ENCODE peak calls at places on chromosomes 4 and X, in seven cellular contexts. One of them, this sample, is unnamed.

GRCh38 chr4:89277412-89277811 is 30.2 kb downstream of the GPRIN3 start:
- DNase-seq in endothelial cell: no peak
- DNase-seq in right atrium auricular region: no peak
- DNase-seq in astrocyte of the spinal cord: no peak
- DNase-seq in cardiac fibroblast: no peak
- DNase-seq in AG09319: no peak
- DNase-seq in suprapubic skin: no peak
- DNase-seq in this sample: peak; percentile 32

GRCh38 chr4:176193898-176194297 is 1.5 kb downstream of the SPATA4 start:
- DNase-seq in endothelial cell: no peak
- DNase-seq in right atrium auricular region: no peak
- DNase-seq in astrocyte of the spinal cord: peak; percentile 67
- DNase-seq in cardiac fibroblast: no peak
- DNase-seq in AG09319: no peak
- DNase-seq in suprapubic skin: no peak
- DNase-seq in this sample: peak; percentile 89

GRCh38 chrX:13659057-13659456 is 6.1 kb downstream of the TCEANC start:
- DNase-seq in endothelial cell: no peak
- DNase-seq in right atrium auricular region: no peak
- DNase-seq in astrocyte of the spinal cord: peak; percentile 20
- DNase-seq in cardiac fibroblast: peak; percentile 59
- DNase-seq in AG09319: peak; percentile 8
- DNase-seq in suprapubic skin: no peak
- DNase-seq in this sample: peak; percentile 52

GRCh38 chr4:34709564-34709963 is 1534.8 kb downstream of the ARAP2 start:
- DNase-seq in endothelial cell: no peak
- DNase-seq in right atrium auricular region: no peak
- DNase-seq in astrocyte of the spinal cord: no peak
- DNase-seq in cardiac fibroblast: no peak
- DNase-seq in AG09319: no peak
- DNase-seq in suprapubic skin: no peak
- DNase-seq in this sample: no peak

GRCh38 chr4:148004228-148004813 is 272.4 kb downstream of the ARHGAP10 start:
- DNase-seq in endothelial cell: no peak
- DNase-seq in right atrium auricular region: no peak
- DNase-seq in astrocyte of the spinal cord: no peak
- DNase-seq in cardiac fibroblast: peak; percentile 31
- DNase-seq in AG09319: no peak
- DNase-seq in suprapubic skin: no peak
- DNase-seq in this sample: no peak

GRCh38 chr4:158496030-158496741 is 25.5 kb upstream of the RXFP1 start:
- DNase-seq in endothelial cell: peak; percentile 77
- DNase-seq in right atrium auricular region: no peak
- DNase-seq in astrocyte of the spinal cord: no peak
- DNase-seq in cardiac fibroblast: peak; percentile 12
- DNase-seq in AG09319: no peak
- DNase-seq in suprapubic skin: no peak
- DNase-seq in this sample: no peak

GRCh38 chr4:91688413-91688812 is 615.4 kb upstream of the GRID2 start:
- DNase-seq in endothelial cell: no peak
- DNase-seq in right atrium auricular region: no peak
- DNase-seq in astrocyte of the spinal cord: no peak
- DNase-seq in cardiac fibroblast: no peak
- DNase-seq in AG09319: no peak
- DNase-seq in suprapubic skin: no peak
- DNase-seq in this sample: no peak

GRCh38 chrX:56797966-56798711 is 69.1 kb downstream of the NBDY start:
- DNase-seq in endothelial cell: no peak
- DNase-seq in right atrium auricular region: peak; percentile 52
- DNase-seq in astrocyte of the spinal cord: no peak
- DNase-seq in cardiac fibroblast: peak; percentile 65
- DNase-seq in AG09319: no peak
- DNase-seq in suprapubic skin: peak; percentile 48
- DNase-seq in this sample: no peak

GRCh38 chr4:917466-917865 is 14.7 kb downstream of the GAK start:
- DNase-seq in endothelial cell: no peak
- DNase-seq in right atrium auricular region: no peak
- DNase-seq in astrocyte of the spinal cord: no peak
- DNase-seq in cardiac fibroblast: no peak
- DNase-seq in AG09319: no peak
- DNase-seq in suprapubic skin: peak; percentile 10
- DNase-seq in this sample: no peak

GRCh38 chr4:101169044-101170014 is 178.0 kb downstream of the PPP3CA start:
- DNase-seq in endothelial cell: peak; percentile 65
- DNase-seq in right atrium auricular region: peak; percentile 65
- DNase-seq in astrocyte of the spinal cord: peak; percentile 58
- DNase-seq in cardiac fibroblast: peak; percentile 78
- DNase-seq in AG09319: peak; percentile 10
- DNase-seq in suprapubic skin: no peak
- DNase-seq in this sample: peak; percentile 63

GRCh38 chr4:80202784-80203553 is 5.7 kb downstream of the PRDM8 start:
- DNase-seq in endothelial cell: peak; percentile 44
- DNase-seq in right atrium auricular region: no peak
- DNase-seq in astrocyte of the spinal cord: no peak
- DNase-seq in cardiac fibroblast: peak; percentile 36
- DNase-seq in AG09319: no peak
- DNase-seq in suprapubic skin: peak; percentile 66
- DNase-seq in this sample: no peak

GRCh38 chr4:83658806-83659205 is 122.9 kb downstream of the GPAT3 start:
- DNase-seq in endothelial cell: no peak
- DNase-seq in right atrium auricular region: no peak
- DNase-seq in astrocyte of the spinal cord: no peak
- DNase-seq in cardiac fibroblast: no peak
- DNase-seq in AG09319: no peak
- DNase-seq in suprapubic skin: no peak
- DNase-seq in this sample: no peak

GRCh38 chrX:42755820-42756219 is 22.1 kb downstream of the PPP1R2C start:
- DNase-seq in endothelial cell: no peak
- DNase-seq in right atrium auricular region: peak; percentile 72
- DNase-seq in astrocyte of the spinal cord: peak; percentile 68
- DNase-seq in cardiac fibroblast: peak; percentile 70
- DNase-seq in AG09319: no peak
- DNase-seq in suprapubic skin: peak; percentile 63
- DNase-seq in this sample: no peak

GRCh38 chr4:89755210-89755609 is 81.8 kb downstream of the SNCA start:
- DNase-seq in endothelial cell: no peak
- DNase-seq in right atrium auricular region: no peak
- DNase-seq in astrocyte of the spinal cord: peak; percentile 20
- DNase-seq in cardiac fibroblast: peak; percentile 32
- DNase-seq in AG09319: no peak
- DNase-seq in suprapubic skin: no peak
- DNase-seq in this sample: no peak

GRCh38 chr4:665381-665750 is 8.7 kb downstream of the ATP5ME start:
- DNase-seq in endothelial cell: no peak
- DNase-seq in right atrium auricular region: no peak
- DNase-seq in astrocyte of the spinal cord: no peak
- DNase-seq in cardiac fibroblast: no peak
- DNase-seq in AG09319: no peak
- DNase-seq in suprapubic skin: no peak
- DNase-seq in this sample: no peak

DNA sequence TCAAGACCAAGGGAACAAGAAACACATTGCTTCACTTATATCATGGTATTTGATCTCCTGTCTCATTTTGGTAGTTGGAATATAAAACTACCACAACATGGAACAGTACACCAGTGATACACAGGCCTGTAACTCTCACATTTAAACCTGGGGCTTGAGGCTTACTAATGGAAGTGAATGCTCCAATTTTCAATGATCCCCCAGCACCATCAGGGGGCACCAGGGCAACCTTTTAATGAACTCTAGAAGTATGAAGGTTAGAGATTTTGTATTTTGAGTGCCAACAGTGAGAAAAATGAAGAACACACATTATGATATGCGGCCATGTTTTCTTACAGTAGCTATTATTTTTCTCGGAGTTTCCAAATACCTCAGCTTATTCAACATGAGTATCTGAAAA is 50.7 kb downstream of the C4orf33 start:
- DNase-seq in endothelial cell: no peak
- DNase-seq in right atrium auricular region: no peak
- DNase-seq in astrocyte of the spinal cord: no peak
- DNase-seq in cardiac fibroblast: no peak
- DNase-seq in AG09319: no peak
- DNase-seq in suprapubic skin: no peak
- DNase-seq in this sample: no peak
- TF ChIP-seq CTCF in endothelial cell: no peak
- TF ChIP-seq CTCF in right atrium auricular region: no peak
- TF ChIP-seq CTCF in astrocyte of the spinal cord: no peak
- TF ChIP-seq CTCF in cardiac fibroblast: no peak
- TF ChIP-seq CTCF in AG09319: no peak
- TF ChIP-seq CTCF in suprapubic skin: no peak
- TF ChIP-seq CTCF in this sample: no peak

DNA sequence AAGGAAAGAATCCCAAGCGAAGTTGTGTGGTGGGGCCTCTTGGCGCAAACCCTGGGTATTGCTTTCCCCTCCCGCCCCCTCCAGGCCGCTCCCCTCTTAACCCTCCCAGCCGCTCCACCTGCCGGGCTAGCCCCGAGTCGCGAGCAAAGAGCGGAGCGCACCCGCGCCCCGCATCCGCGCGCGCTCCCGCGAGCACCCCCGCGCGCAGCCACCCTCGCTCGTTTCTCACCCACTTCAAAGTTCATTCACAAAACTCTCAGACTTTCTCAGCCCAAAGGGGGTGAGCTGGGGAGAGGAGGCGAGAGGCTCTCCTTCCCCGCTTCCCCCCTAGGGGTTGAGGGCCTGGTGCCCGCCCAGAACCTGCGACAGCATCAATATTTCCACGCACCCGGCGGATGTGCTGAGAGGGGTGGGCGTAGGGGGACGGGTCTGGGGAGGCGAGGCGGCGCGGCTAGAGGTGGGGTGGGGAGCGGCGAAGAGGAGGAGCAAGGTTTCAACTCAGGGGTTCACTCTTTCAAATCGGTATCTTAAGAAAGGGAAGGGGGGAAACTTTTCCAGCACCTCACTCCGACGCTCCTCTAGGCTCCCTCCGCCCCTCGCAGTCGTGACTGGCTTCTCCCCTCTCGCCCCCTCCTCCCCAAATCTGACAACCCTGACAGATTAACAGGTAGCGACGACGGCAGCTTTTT is 1.8 kb downstream of the MAML3 start:
- DNase-seq in endothelial cell: peak; percentile 78
- DNase-seq in right atrium auricular region: peak; percentile 75
- DNase-seq in astrocyte of the spinal cord: no peak
- DNase-seq in cardiac fibroblast: no peak
- DNase-seq in AG09319: no peak
- DNase-seq in suprapubic skin: peak; percentile 85
- DNase-seq in this sample: no peak
- TF ChIP-seq CTCF in endothelial cell: no peak
- TF ChIP-seq CTCF in right atrium auricular region: no peak
- TF ChIP-seq CTCF in astrocyte of the spinal cord: peak; percentile 21
- TF ChIP-seq CTCF in cardiac fibroblast: peak; percentile 10
- TF ChIP-seq CTCF in AG09319: peak; percentile 7
- TF ChIP-seq CTCF in suprapubic skin: peak; percentile 28
- TF ChIP-seq CTCF in this sample: peak; percentile 52

GRCh38 chr4:121822796-121823504 is 733 bp downstream of the CCNA2 start:
- DNase-seq in endothelial cell: peak; percentile 36
- DNase-seq in right atrium auricular region: no peak
- DNase-seq in astrocyte of the spinal cord: peak; percentile 41
- DNase-seq in cardiac fibroblast: peak; percentile 30
- DNase-seq in AG09319: no peak
- DNase-seq in suprapubic skin: peak; percentile 69
- DNase-seq in this sample: peak; percentile 41
- TF ChIP-seq CTCF in endothelial cell: peak; percentile 18
- TF ChIP-seq CTCF in right atrium auricular region: no peak
- TF ChIP-seq CTCF in astrocyte of the spinal cord: no peak
- TF ChIP-seq CTCF in cardiac fibroblast: peak; percentile 10
- TF ChIP-seq CTCF in AG09319: peak; percentile 12
- TF ChIP-seq CTCF in suprapubic skin: no peak
- TF ChIP-seq CTCF in this sample: peak; percentile 55

GRCh38 chr4:165477799-165478198 is 99.0 kb downstream of the CPE start:
- DNase-seq in endothelial cell: no peak
- DNase-seq in right atrium auricular region: no peak
- DNase-seq in astrocyte of the spinal cord: no peak
- DNase-seq in cardiac fibroblast: no peak
- DNase-seq in AG09319: no peak
- DNase-seq in suprapubic skin: no peak
- DNase-seq in this sample: no peak
- TF ChIP-seq CTCF in endothelial cell: no peak
- TF ChIP-seq CTCF in right atrium auricular region: no peak
- TF ChIP-seq CTCF in astrocyte of the spinal cord: no peak
- TF ChIP-seq CTCF in cardiac fibroblast: no peak
- TF ChIP-seq CTCF in AG09319: no peak
- TF ChIP-seq CTCF in suprapubic skin: no peak
- TF ChIP-seq CTCF in this sample: no peak

GRCh38 chr4:8393593-8394038 is 46.9 kb downstream of the ACOX3 start:
- DNase-seq in endothelial cell: no peak
- DNase-seq in right atrium auricular region: peak; percentile 88
- DNase-seq in astrocyte of the spinal cord: peak; percentile 97
- DNase-seq in cardiac fibroblast: peak; percentile 95
- DNase-seq in AG09319: peak; percentile 94
- DNase-seq in suprapubic skin: no peak
- DNase-seq in this sample: peak; percentile 99
- TF ChIP-seq CTCF in endothelial cell: no peak
- TF ChIP-seq CTCF in right atrium auricular region: no peak
- TF ChIP-seq CTCF in astrocyte of the spinal cord: peak; percentile 30
- TF ChIP-seq CTCF in cardiac fibroblast: peak; percentile 43
- TF ChIP-seq CTCF in AG09319: peak; percentile 22
- TF ChIP-seq CTCF in suprapubic skin: no peak
- TF ChIP-seq CTCF in this sample: peak; percentile 40

GRCh38 chr4:56435001-56435747 is at the start of gene PPAT:
- DNase-seq in endothelial cell: peak; percentile 99
- DNase-seq in right atrium auricular region: peak; percentile 96
- DNase-seq in astrocyte of the spinal cord: peak; percentile 99
- DNase-seq in cardiac fibroblast: peak; percentile 99
- DNase-seq in AG09319: peak; percentile 89
- DNase-seq in suprapubic skin: peak; percentile 98
- DNase-seq in this sample: peak; percentile 97
- TF ChIP-seq CTCF in endothelial cell: no peak
- TF ChIP-seq CTCF in right atrium auricular region: no peak
- TF ChIP-seq CTCF in astrocyte of the spinal cord: peak; percentile 10
- TF ChIP-seq CTCF in cardiac fibroblast: no peak
- TF ChIP-seq CTCF in AG09319: peak; percentile 10
- TF ChIP-seq CTCF in suprapubic skin: peak; percentile 53
- TF ChIP-seq CTCF in this sample: peak; percentile 65

This sample was measured in HFFc6.